ENCODE peak calls at places on chromosome 1, in nine cellular contexts. One of them, this sample, is unnamed.
A peak's percentile ranks its signal among the peaks of the same experiment; 100 is the strongest.

GRCh38 chr1:196007763-196008162 is 600.5 kb downstream of the KCNT2 start:
- DNase-seq in stomach: no peak
- DNase-seq in fibroblast of lung: no peak
- DNase-seq in DND-41: no peak
- DNase-seq in CD8-positive, alpha-beta T cell: no peak
- DNase-seq in breast epithelium: no peak
- DNase-seq in esophagus muscularis mucosa: no peak
- DNase-seq in dorsolateral prefrontal cortex: no peak
- DNase-seq in NT2/D1: no peak
- DNase-seq in this sample: no peak

GRCh38 chr1:27366113-27366410 is 699 bp downstream of the MAP3K6 start:
- DNase-seq in stomach: peak; percentile 82
- DNase-seq in fibroblast of lung: peak; percentile 66
- DNase-seq in DND-41: peak; percentile 84
- DNase-seq in CD8-positive, alpha-beta T cell: peak; percentile 50
- DNase-seq in breast epithelium: peak; percentile 82
- DNase-seq in esophagus muscularis mucosa: peak; percentile 94
- DNase-seq in dorsolateral prefrontal cortex: peak; percentile 71
- DNase-seq in NT2/D1: peak; percentile 66
- DNase-seq in this sample: peak; percentile 83

GRCh38 chr1:71044833-71045232 is 2.8 kb downstream of the PTGER3 start:
- DNase-seq in stomach: no peak
- DNase-seq in fibroblast of lung: no peak
- DNase-seq in DND-41: no peak
- DNase-seq in CD8-positive, alpha-beta T cell: no peak
- DNase-seq in breast epithelium: no peak
- DNase-seq in esophagus muscularis mucosa: no peak
- DNase-seq in dorsolateral prefrontal cortex: no peak
- DNase-seq in NT2/D1: no peak
- DNase-seq in this sample: no peak

GRCh38 chr1:117014209-117014608 is 12.6 kb downstream of the CD101 start:
- DNase-seq in stomach: no peak
- DNase-seq in fibroblast of lung: no peak
- DNase-seq in DND-41: no peak
- DNase-seq in CD8-positive, alpha-beta T cell: no peak
- DNase-seq in breast epithelium: no peak
- DNase-seq in esophagus muscularis mucosa: no peak
- DNase-seq in dorsolateral prefrontal cortex: no peak
- DNase-seq in NT2/D1: no peak
- DNase-seq in this sample: no peak

GRCh38 chr1:3483801-3484444 is 29.5 kb downstream of the ARHGEF16 start:
- DNase-seq in stomach: peak; percentile 68
- DNase-seq in fibroblast of lung: no peak
- DNase-seq in DND-41: peak; percentile 40
- DNase-seq in CD8-positive, alpha-beta T cell: peak; percentile 9
- DNase-seq in breast epithelium: no peak
- DNase-seq in esophagus muscularis mucosa: no peak
- DNase-seq in dorsolateral prefrontal cortex: no peak
- DNase-seq in NT2/D1: no peak
- DNase-seq in this sample: no peak

GRCh38 chr1:151739590-151740355 is 18.5 kb downstream of the RIIAD1 start:
- DNase-seq in stomach: peak; percentile 60
- DNase-seq in fibroblast of lung: no peak
- DNase-seq in DND-41: no peak
- DNase-seq in CD8-positive, alpha-beta T cell: no peak
- DNase-seq in breast epithelium: peak; percentile 83
- DNase-seq in esophagus muscularis mucosa: no peak
- DNase-seq in dorsolateral prefrontal cortex: no peak
- DNase-seq in NT2/D1: no peak
- DNase-seq in this sample: no peak

GRCh38 chr1:19863804-19864203 is 18.4 kb upstream of the OTUD3 start:
- DNase-seq in stomach: no peak
- DNase-seq in fibroblast of lung: peak; percentile 78
- DNase-seq in DND-41: no peak
- DNase-seq in CD8-positive, alpha-beta T cell: no peak
- DNase-seq in breast epithelium: no peak
- DNase-seq in esophagus muscularis mucosa: no peak
- DNase-seq in dorsolateral prefrontal cortex: no peak
- DNase-seq in NT2/D1: no peak
- DNase-seq in this sample: no peak

GRCh38 chr1:151311589-151312331 is 15.5 kb downstream of the PI4KB start:
- DNase-seq in stomach: peak; percentile 67
- DNase-seq in fibroblast of lung: peak; percentile 100
- DNase-seq in DND-41: no peak
- DNase-seq in CD8-positive, alpha-beta T cell: peak; percentile 55
- DNase-seq in breast epithelium: peak; percentile 76
- DNase-seq in esophagus muscularis mucosa: peak; percentile 92
- DNase-seq in dorsolateral prefrontal cortex: peak; percentile 78
- DNase-seq in NT2/D1: no peak
- DNase-seq in this sample: peak; percentile 99

GRCh38 chr1:168483531-168483930 is 60.3 kb downstream of the XCL2 start:
- DNase-seq in stomach: no peak
- DNase-seq in fibroblast of lung: peak; percentile 39
- DNase-seq in DND-41: no peak
- DNase-seq in CD8-positive, alpha-beta T cell: no peak
- DNase-seq in breast epithelium: no peak
- DNase-seq in esophagus muscularis mucosa: no peak
- DNase-seq in dorsolateral prefrontal cortex: no peak
- DNase-seq in NT2/D1: no peak
- DNase-seq in this sample: no peak

GRCh38 chr1:15272009-15272781 is 25.2 kb downstream of the FHAD1 start:
- DNase-seq in stomach: peak; percentile 69
- DNase-seq in fibroblast of lung: peak; percentile 77
- DNase-seq in DND-41: peak; percentile 22
- DNase-seq in CD8-positive, alpha-beta T cell: no peak
- DNase-seq in breast epithelium: peak; percentile 47
- DNase-seq in esophagus muscularis mucosa: no peak
- DNase-seq in dorsolateral prefrontal cortex: peak; percentile 40
- DNase-seq in NT2/D1: peak; percentile 52
- DNase-seq in this sample: peak; percentile 48

GRCh38 chr1:34212673-34213072 is 36.0 kb downstream of the C1orf94 start:
- DNase-seq in stomach: no peak
- DNase-seq in fibroblast of lung: no peak
- DNase-seq in DND-41: no peak
- DNase-seq in CD8-positive, alpha-beta T cell: no peak
- DNase-seq in breast epithelium: no peak
- DNase-seq in esophagus muscularis mucosa: no peak
- DNase-seq in dorsolateral prefrontal cortex: no peak
- DNase-seq in NT2/D1: no peak
- DNase-seq in this sample: no peak

DNA sequence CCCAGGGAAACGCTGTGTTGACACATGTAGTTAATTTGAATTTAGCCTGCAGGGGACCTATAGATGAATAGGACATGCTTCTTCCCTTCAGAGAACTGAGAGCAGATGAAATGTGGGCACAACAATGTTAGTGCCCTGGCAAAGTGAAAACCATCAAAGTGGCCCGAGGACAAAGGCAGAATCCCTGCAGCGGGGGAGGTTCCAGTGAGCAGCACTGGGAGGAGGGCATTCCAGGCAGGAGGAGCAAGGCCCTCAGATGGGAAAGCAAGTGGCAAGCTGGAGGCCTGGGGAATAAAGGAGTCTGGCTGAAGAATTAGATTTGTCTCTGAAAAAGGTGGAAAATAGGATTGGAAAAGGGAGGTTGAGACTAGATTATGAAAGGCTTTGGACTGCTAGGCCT is 37.3 kb downstream of the C1orf94 start:
- DNase-seq in stomach: no peak
- DNase-seq in fibroblast of lung: no peak
- DNase-seq in DND-41: no peak
- DNase-seq in CD8-positive, alpha-beta T cell: no peak
- DNase-seq in breast epithelium: no peak
- DNase-seq in esophagus muscularis mucosa: no peak
- DNase-seq in dorsolateral prefrontal cortex: no peak
- DNase-seq in NT2/D1: no peak
- DNase-seq in this sample: no peak
- H3K27me3 ChIP-seq in stomach: no peaks in the 10 kb centered on the region
- H3K27me3 ChIP-seq in fibroblast of lung: no peaks in the 10 kb centered on the region
- H3K27me3 ChIP-seq in DND-41: peaks cover 5% of the 10 kb centered on the region
- H3K27me3 ChIP-seq in CD8-positive, alpha-beta T cell: no peaks in the 10 kb centered on the region
- H3K27me3 ChIP-seq in breast epithelium: no peaks in the 10 kb centered on the region
- H3K27me3 ChIP-seq in esophagus muscularis mucosa: no peaks in the 10 kb centered on the region
- H3K27me3 ChIP-seq in dorsolateral prefrontal cortex: no peaks in the 10 kb centered on the region
- H3K27me3 ChIP-seq in NT2/D1: no peaks in the 10 kb centered on the region
- H3K27me3 ChIP-seq in this sample: no peaks in the 10 kb centered on the region

DNA sequence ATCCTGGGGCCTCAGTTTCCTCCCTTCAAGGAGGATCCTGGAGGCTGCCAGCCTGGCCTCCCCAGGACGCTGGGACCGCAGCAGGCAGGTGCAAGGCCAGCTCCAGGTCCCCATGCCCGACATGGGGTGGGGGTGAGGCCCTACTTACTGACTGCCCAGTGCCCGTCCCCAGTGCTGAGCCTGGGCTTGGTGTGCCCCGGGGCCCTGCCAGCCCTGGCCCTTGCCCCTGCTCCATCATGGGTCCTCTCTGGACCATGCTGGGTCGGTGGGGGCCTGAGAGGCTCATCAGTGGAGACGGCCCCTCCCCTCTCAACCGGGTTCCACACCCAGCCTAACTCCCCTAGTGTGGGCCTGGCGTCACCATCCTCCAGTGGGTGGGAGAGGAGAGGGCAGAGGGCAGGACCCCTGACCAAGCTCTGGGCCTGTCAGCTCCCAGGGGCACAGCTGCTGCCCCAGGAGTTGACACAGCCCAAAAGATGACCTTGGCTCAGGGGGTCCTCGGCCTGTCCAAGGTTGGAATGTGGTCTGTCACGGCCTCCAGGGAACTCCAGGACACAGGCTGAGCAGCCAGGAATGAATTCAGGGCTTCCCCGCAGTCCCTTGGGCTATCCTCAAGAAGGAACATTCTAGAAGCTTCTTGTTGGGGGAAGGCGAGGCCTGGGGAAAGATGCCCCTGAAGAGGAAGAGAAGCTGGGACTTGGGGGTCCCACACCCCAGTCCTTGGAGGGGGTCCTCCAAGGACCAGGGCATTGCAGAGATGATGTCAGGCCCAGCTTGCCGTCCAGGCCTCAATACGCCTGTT is 17.6 kb upstream of the ARF1 start:
- DNase-seq in stomach: peak; percentile 22
- DNase-seq in fibroblast of lung: no peak
- DNase-seq in DND-41: no peak
- DNase-seq in CD8-positive, alpha-beta T cell: no peak
- DNase-seq in breast epithelium: no peak
- DNase-seq in esophagus muscularis mucosa: no peak
- DNase-seq in dorsolateral prefrontal cortex: no peak
- DNase-seq in NT2/D1: no peak
- DNase-seq in this sample: no peak
- H3K27me3 ChIP-seq in stomach: peaks cover 8% of the 10 kb centered on the region
- H3K27me3 ChIP-seq in fibroblast of lung: peaks cover 7% of the 10 kb centered on the region
- H3K27me3 ChIP-seq in DND-41: no peaks in the 10 kb centered on the region
- H3K27me3 ChIP-seq in CD8-positive, alpha-beta T cell: peaks cover 38% of the 10 kb centered on the region
- H3K27me3 ChIP-seq in breast epithelium: peaks cover 19% of the 10 kb centered on the region
- H3K27me3 ChIP-seq in esophagus muscularis mucosa: peaks cover 72% of the 10 kb centered on the region
- H3K27me3 ChIP-seq in dorsolateral prefrontal cortex: peaks cover 56% of the 10 kb centered on the region
- H3K27me3 ChIP-seq in NT2/D1: peaks cover 60% of the 10 kb centered on the region
- H3K27me3 ChIP-seq in this sample: peaks cover 11% of the 10 kb centered on the region

GRCh38 chr1:201375169-201375568 is 2.3 kb downstream of the TNNT2 start:
- DNase-seq in stomach: no peak
- DNase-seq in fibroblast of lung: no peak
- DNase-seq in DND-41: no peak
- DNase-seq in CD8-positive, alpha-beta T cell: no peak
- DNase-seq in breast epithelium: no peak
- DNase-seq in esophagus muscularis mucosa: no peak
- DNase-seq in dorsolateral prefrontal cortex: no peak
- DNase-seq in NT2/D1: no peak
- DNase-seq in this sample: no peak

GRCh38 chr1:201374376-201374775 is 3.1 kb downstream of the TNNT2 start:
- DNase-seq in stomach: no peak
- DNase-seq in fibroblast of lung: no peak
- DNase-seq in DND-41: no peak
- DNase-seq in CD8-positive, alpha-beta T cell: no peak
- DNase-seq in breast epithelium: no peak
- DNase-seq in esophagus muscularis mucosa: no peak
- DNase-seq in dorsolateral prefrontal cortex: no peak
- DNase-seq in NT2/D1: no peak
- DNase-seq in this sample: no peak

GRCh38 chr1:201370500-201370899 is 7.0 kb downstream of the TNNT2 start:
- DNase-seq in stomach: no peak
- DNase-seq in fibroblast of lung: no peak
- DNase-seq in DND-41: no peak
- DNase-seq in CD8-positive, alpha-beta T cell: no peak
- DNase-seq in breast epithelium: no peak
- DNase-seq in esophagus muscularis mucosa: no peak
- DNase-seq in dorsolateral prefrontal cortex: peak; percentile 27
- DNase-seq in NT2/D1: no peak
- DNase-seq in this sample: no peak

GRCh38 chr1:201369209-201369608 is 8.3 kb downstream of the TNNT2 start:
- DNase-seq in stomach: no peak
- DNase-seq in fibroblast of lung: no peak
- DNase-seq in DND-41: no peak
- DNase-seq in CD8-positive, alpha-beta T cell: no peak
- DNase-seq in breast epithelium: no peak
- DNase-seq in esophagus muscularis mucosa: no peak
- DNase-seq in dorsolateral prefrontal cortex: no peak
- DNase-seq in NT2/D1: no peak
- DNase-seq in this sample: no peak

GRCh38 chr1:201371841-201372240 is 5.6 kb downstream of the TNNT2 start:
- DNase-seq in stomach: no peak
- DNase-seq in fibroblast of lung: no peak
- DNase-seq in DND-41: no peak
- DNase-seq in CD8-positive, alpha-beta T cell: no peak
- DNase-seq in breast epithelium: no peak
- DNase-seq in esophagus muscularis mucosa: no peak
- DNase-seq in dorsolateral prefrontal cortex: no peak
- DNase-seq in NT2/D1: no peak
- DNase-seq in this sample: no peak
- H3K27me3 ChIP-seq in stomach: no peaks in the 10 kb centered on the region
- H3K27me3 ChIP-seq in fibroblast of lung: peaks cover 41% of the 10 kb centered on the region
- H3K27me3 ChIP-seq in DND-41: peaks cover 43% of the 10 kb centered on the region
- H3K27me3 ChIP-seq in CD8-positive, alpha-beta T cell: no peaks in the 10 kb centered on the region
- H3K27me3 ChIP-seq in breast epithelium: no peaks in the 10 kb centered on the region
- H3K27me3 ChIP-seq in esophagus muscularis mucosa: no peaks in the 10 kb centered on the region
- H3K27me3 ChIP-seq in dorsolateral prefrontal cortex: no peaks in the 10 kb centered on the region
- H3K27me3 ChIP-seq in NT2/D1: no peaks in the 10 kb centered on the region
- H3K27me3 ChIP-seq in this sample: peaks cover 65% of the 10 kb centered on the region

GRCh38 chr1:155081472-155082300 is 3.0 kb downstream of the EFNA3 start:
- DNase-seq in stomach: no peak
- DNase-seq in fibroblast of lung: no peak
- DNase-seq in DND-41: no peak
- DNase-seq in CD8-positive, alpha-beta T cell: no peak
- DNase-seq in breast epithelium: no peak
- DNase-seq in esophagus muscularis mucosa: no peak
- DNase-seq in dorsolateral prefrontal cortex: no peak
- DNase-seq in NT2/D1: no peak
- DNase-seq in this sample: no peak

GRCh38 chr1:155082301-155082940 is 3.8 kb downstream of the EFNA3 start:
- DNase-seq in stomach: no peak
- DNase-seq in fibroblast of lung: no peak
- DNase-seq in DND-41: no peak
- DNase-seq in CD8-positive, alpha-beta T cell: no peak
- DNase-seq in breast epithelium: no peak
- DNase-seq in esophagus muscularis mucosa: no peak
- DNase-seq in dorsolateral prefrontal cortex: no peak
- DNase-seq in NT2/D1: no peak
- DNase-seq in this sample: no peak

GRCh38 chr1:155083865-155084721 is 5.5 kb downstream of the EFNA3 start:
- DNase-seq in stomach: no peak
- DNase-seq in fibroblast of lung: peak; percentile 48
- DNase-seq in DND-41: peak; percentile 42
- DNase-seq in CD8-positive, alpha-beta T cell: no peak
- DNase-seq in breast epithelium: peak; percentile 80
- DNase-seq in esophagus muscularis mucosa: no peak
- DNase-seq in dorsolateral prefrontal cortex: peak; percentile 62
- DNase-seq in NT2/D1: no peak
- DNase-seq in this sample: peak; percentile 53

GRCh38 chr1:155084722-155085503 is 6.3 kb downstream of the EFNA3 start:
- DNase-seq in stomach: peak; percentile 95
- DNase-seq in fibroblast of lung: peak; percentile 93
- DNase-seq in DND-41: peak; percentile 94
- DNase-seq in CD8-positive, alpha-beta T cell: peak; percentile 84
- DNase-seq in breast epithelium: peak; percentile 91
- DNase-seq in esophagus muscularis mucosa: peak; percentile 98
- DNase-seq in dorsolateral prefrontal cortex: peak; percentile 96
- DNase-seq in NT2/D1: peak; percentile 99
- DNase-seq in this sample: peak; percentile 93

GRCh38 chr1:155082941-155083541 is 4.4 kb downstream of the EFNA3 start:
- DNase-seq in stomach: no peak
- DNase-seq in fibroblast of lung: no peak
- DNase-seq in DND-41: no peak
- DNase-seq in CD8-positive, alpha-beta T cell: no peak
- DNase-seq in breast epithelium: peak; percentile 79
- DNase-seq in esophagus muscularis mucosa: no peak
- DNase-seq in dorsolateral prefrontal cortex: no peak
- DNase-seq in NT2/D1: no peak
- DNase-seq in this sample: no peak
- H3K27me3 ChIP-seq in stomach: peaks cover 21% of the 10 kb centered on the region
- H3K27me3 ChIP-seq in fibroblast of lung: peaks cover 56% of the 10 kb centered on the region
- H3K27me3 ChIP-seq in DND-41: peaks cover 56% of the 10 kb centered on the region
- H3K27me3 ChIP-seq in CD8-positive, alpha-beta T cell: peaks cover 46% of the 10 kb centered on the region
- H3K27me3 ChIP-seq in breast epithelium: peaks cover 26% of the 10 kb centered on the region
- H3K27me3 ChIP-seq in esophagus muscularis mucosa: peaks cover 54% of the 10 kb centered on the region
- H3K27me3 ChIP-seq in dorsolateral prefrontal cortex: peaks cover 13% of the 10 kb centered on the region
- H3K27me3 ChIP-seq in NT2/D1: peaks cover 63% of the 10 kb centered on the region
- H3K27me3 ChIP-seq in this sample: peaks cover 43% of the 10 kb centered on the region